ENCODE peak calls at places on chromosomes 3 and 15, in five cellular contexts. One of them, this sample, is unnamed.

GRCh38 chr3:137041251-137041650 is 83.5 kb downstream of the IL20RB start:
- DNase-seq in prostate gland: no peak
- DNase-seq in nephron progenitor cell: no peak
- DNase-seq in neural crest cell: no peak
- DNase-seq in MCF 10A: no peak
- DNase-seq in this sample: no peak

GRCh38 chr15:31325432-31325975 is 1.1 kb upstream of the KLF13 start:
- DNase-seq in prostate gland: peak; percentile 66
- DNase-seq in nephron progenitor cell: peak; percentile 70
- DNase-seq in MCF 10A: no peak
- DNase-seq in neural crest cell: peak; percentile 26
- DNase-seq in this sample: no peak

GRCh38 chr3:149536429-149536828 is 61.9 kb downstream of the TM4SF4 start:
- DNase-seq in neural crest cell: no peak
- DNase-seq in nephron progenitor cell: peak; percentile 47
- DNase-seq in prostate gland: no peak
- DNase-seq in MCF 10A: peak; percentile 27
- DNase-seq in this sample: no peak

GRCh38 chr15:38518084-38518483 is 46.5 kb downstream of the RASGRP1 start:
- DNase-seq in prostate gland: no peak
- DNase-seq in nephron progenitor cell: no peak
- DNase-seq in neural crest cell: no peak
- DNase-seq in MCF 10A: no peak
- DNase-seq in this sample: no peak

GRCh38 chr3:5053021-5053831 is 68.9 kb upstream of the ARL8B start:
- DNase-seq in nephron progenitor cell: no peak
- DNase-seq in neural crest cell: no peak
- DNase-seq in prostate gland: no peak
- DNase-seq in MCF 10A: no peak
- DNase-seq in this sample: no peak

GRCh38 chr3:124360140-124360539 is 368.2 kb upstream of the ROPN1 start:
- DNase-seq in MCF 10A: no peak
- DNase-seq in prostate gland: no peak
- DNase-seq in nephron progenitor cell: no peak
- DNase-seq in neural crest cell: no peak
- DNase-seq in this sample: no peak

GRCh38 chr3:51937014-51937413 is 4.7 kb downstream of the RRP9 start:
- DNase-seq in prostate gland: no peak
- DNase-seq in MCF 10A: no peak
- DNase-seq in neural crest cell: no peak
- DNase-seq in nephron progenitor cell: no peak
- DNase-seq in this sample: peak; percentile 72

GRCh38 chr3:17581421-17582080 is 160.9 kb downstream of the TBC1D5 start:
- DNase-seq in nephron progenitor cell: no peak
- DNase-seq in MCF 10A: peak; percentile 77
- DNase-seq in prostate gland: no peak
- DNase-seq in neural crest cell: no peak
- DNase-seq in this sample: no peak

GRCh38 chr15:60062826-60063225 is 58.7 kb downstream of the FOXB1 start:
- DNase-seq in nephron progenitor cell: no peak
- DNase-seq in MCF 10A: peak; percentile 35
- DNase-seq in neural crest cell: no peak
- DNase-seq in prostate gland: no peak
- DNase-seq in this sample: no peak

GRCh38 chr3:100492059-100492809 is at the start of gene TMEM45A:
- DNase-seq in prostate gland: peak; percentile 93
- DNase-seq in neural crest cell: peak; percentile 96
- DNase-seq in nephron progenitor cell: peak; percentile 96
- DNase-seq in MCF 10A: peak; percentile 92
- DNase-seq in this sample: peak; percentile 99

GRCh38 chr3:189537135-189537534 is 94.1 kb upstream of the TP63 start:
- DNase-seq in MCF 10A: no peak
- DNase-seq in neural crest cell: no peak
- DNase-seq in prostate gland: no peak
- DNase-seq in nephron progenitor cell: no peak
- DNase-seq in this sample: no peak

DNA sequence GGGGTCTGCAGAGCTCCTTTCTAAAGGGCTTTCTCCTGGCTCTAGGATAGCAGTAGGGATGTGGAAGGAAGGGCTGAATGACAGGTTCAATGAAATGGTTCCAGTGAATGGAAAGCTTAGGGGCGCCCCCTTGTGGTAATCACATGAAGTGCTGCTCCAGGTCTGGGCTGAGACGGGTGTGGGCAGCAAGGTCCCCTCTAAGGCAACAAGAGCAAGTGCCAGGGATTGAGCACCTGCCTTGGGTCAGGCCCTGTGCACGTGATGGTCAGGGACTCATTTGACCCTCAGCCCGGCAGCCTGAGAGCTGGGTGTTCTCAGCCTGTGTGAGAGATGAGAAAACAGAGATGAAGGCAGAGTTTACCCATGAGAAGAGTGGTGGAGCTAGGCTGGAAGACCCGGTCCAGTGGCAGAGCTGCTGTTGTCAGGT is 12.1 kb upstream of the CX3CR1 start:
- DNase-seq in MCF 10A: peak; percentile 76
- DNase-seq in prostate gland: peak; percentile 37
- DNase-seq in nephron progenitor cell: peak; percentile 80
- DNase-seq in neural crest cell: peak; percentile 83
- DNase-seq in this sample: peak; percentile 89
- TF ChIP-seq CTCF in MCF 10A: peak; percentile 90
- TF ChIP-seq CTCF in prostate gland: peak; percentile 82
- TF ChIP-seq CTCF in nephron progenitor cell: peak; percentile 88
- TF ChIP-seq CTCF in neural crest cell: peak; percentile 89
- TF ChIP-seq CTCF in this sample: peak; percentile 91

GRCh38 chr3:69484507-69485393 is 98.9 kb upstream of the FRMD4B start:
- DNase-seq in nephron progenitor cell: peak; percentile 28
- DNase-seq in neural crest cell: no peak
- DNase-seq in prostate gland: no peak
- DNase-seq in MCF 10A: no peak
- DNase-seq in this sample: no peak
- TF ChIP-seq CTCF in nephron progenitor cell: no peak
- TF ChIP-seq CTCF in neural crest cell: no peak
- TF ChIP-seq CTCF in prostate gland: no peak
- TF ChIP-seq CTCF in MCF 10A: no peak
- TF ChIP-seq CTCF in this sample: no peak

GRCh38 chr15:73237910-73238309 is 130.8 kb downstream of the HCN4 start:
- DNase-seq in nephron progenitor cell: no peak
- DNase-seq in neural crest cell: no peak
- DNase-seq in prostate gland: no peak
- DNase-seq in MCF 10A: no peak
- DNase-seq in this sample: no peak

GRCh38 chr15:73240864-73241499 is 127.8 kb downstream of the HCN4 start:
- DNase-seq in MCF 10A: peak; percentile 71
- DNase-seq in neural crest cell: peak; percentile 77
- DNase-seq in nephron progenitor cell: peak; percentile 79
- DNase-seq in prostate gland: peak; percentile 66
- DNase-seq in this sample: no peak

GRCh38 chr15:73244333-73244732 is 124.4 kb downstream of the HCN4 start:
- DNase-seq in MCF 10A: peak; percentile 49
- DNase-seq in neural crest cell: no peak
- DNase-seq in nephron progenitor cell: no peak
- DNase-seq in prostate gland: no peak
- DNase-seq in this sample: no peak

GRCh38 chr15:73239564-73240208 is 129.1 kb downstream of the HCN4 start:
- DNase-seq in neural crest cell: no peak
- DNase-seq in nephron progenitor cell: no peak
- DNase-seq in MCF 10A: peak; percentile 6
- DNase-seq in prostate gland: no peak
- DNase-seq in this sample: no peak
- TF ChIP-seq CTCF in neural crest cell: peak; percentile 20
- TF ChIP-seq CTCF in nephron progenitor cell: no peak
- TF ChIP-seq CTCF in MCF 10A: no peak
- TF ChIP-seq CTCF in prostate gland: no peak
- TF ChIP-seq CTCF in this sample: peak; percentile 29

GRCh38 chr3:85360742-85361387 is 402.1 kb downstream of the CADM2 start:
- DNase-seq in prostate gland: no peak
- DNase-seq in nephron progenitor cell: peak; percentile 64
- DNase-seq in MCF 10A: peak; percentile 57
- DNase-seq in neural crest cell: peak; percentile 36
- DNase-seq in this sample: no peak
- TF ChIP-seq CTCF in prostate gland: peak; percentile 20
- TF ChIP-seq CTCF in nephron progenitor cell: peak; percentile 73
- TF ChIP-seq CTCF in MCF 10A: peak; percentile 49
- TF ChIP-seq CTCF in neural crest cell: peak; percentile 83
- TF ChIP-seq CTCF in this sample: peak; percentile 69